ENCODE peak calls at places on chromosome 1, in ten cellular contexts. One of them, this sample, is unnamed.
A peak's percentile ranks its signal among the peaks of the same experiment; 100 is the strongest.

GRCh38 chr1:236394016-236394481 is at the start of gene EDARADD:
- DNase-seq in stimulated activated CD8-positive, alpha-beta memory T cell treated with anti-CD3 and anti-CD28 coated beads, Interleukin-4, amount 100 ng/mL, for 24 hours: no peak
- DNase-seq in HS-5: no peak
- DNase-seq in neuronal stem cell: no peak
- DNase-seq in CD4-positive, alpha-beta T cell: no peak
- DNase-seq in HCT116: no peak
- DNase-seq in GM04504: no peak
- DNase-seq in NCI-H2227 treated with DMSO at 0.1 percent for 48 hours: no peak
- DNase-seq in stimulated activated CD4-positive, alpha-beta T cell treated with anti-CD3 and anti-CD28 coated beads, Interleukin-1b, Interleukin-23, amount 100 ng/mL, for 4 hours: no peak
- DNase-seq in GM13977: peak; percentile 37
- DNase-seq in this sample: no peak

GRCh38 chr1:167687919-167688519 is 33.8 kb upstream of the MPZL1 start:
- DNase-seq in GM13977: peak; percentile 82
- DNase-seq in NCI-H2227 treated with DMSO at 0.1 percent for 48 hours: peak; percentile 81
- DNase-seq in HS-5: peak; percentile 65
- DNase-seq in CD4-positive, alpha-beta T cell: peak; percentile 78
- DNase-seq in stimulated activated CD8-positive, alpha-beta memory T cell treated with anti-CD3 and anti-CD28 coated beads, Interleukin-4, amount 100 ng/mL, for 24 hours: peak; percentile 64
- DNase-seq in stimulated activated CD4-positive, alpha-beta T cell treated with anti-CD3 and anti-CD28 coated beads, Interleukin-1b, Interleukin-23, amount 100 ng/mL, for 4 hours: peak; percentile 53
- DNase-seq in GM04504: peak; percentile 53
- DNase-seq in neuronal stem cell: peak; percentile 89
- DNase-seq in HCT116: peak; percentile 72
- DNase-seq in this sample: peak; percentile 93

GRCh38 chr1:236371083-236371482 is 23.0 kb upstream of the EDARADD start:
- DNase-seq in NCI-H2227 treated with DMSO at 0.1 percent for 48 hours: no peak
- DNase-seq in HCT116: no peak
- DNase-seq in neuronal stem cell: no peak
- DNase-seq in CD4-positive, alpha-beta T cell: no peak
- DNase-seq in HS-5: no peak
- DNase-seq in GM13977: no peak
- DNase-seq in stimulated activated CD8-positive, alpha-beta memory T cell treated with anti-CD3 and anti-CD28 coated beads, Interleukin-4, amount 100 ng/mL, for 24 hours: no peak
- DNase-seq in stimulated activated CD4-positive, alpha-beta T cell treated with anti-CD3 and anti-CD28 coated beads, Interleukin-1b, Interleukin-23, amount 100 ng/mL, for 4 hours: no peak
- DNase-seq in GM04504: no peak
- DNase-seq in this sample: no peak

GRCh38 chr1:16628361-16629111 is 15.2 kb upstream of the NBPF1 start:
- DNase-seq in HCT116: no peak
- DNase-seq in NCI-H2227 treated with DMSO at 0.1 percent for 48 hours: no peak
- DNase-seq in CD4-positive, alpha-beta T cell: no peak
- DNase-seq in neuronal stem cell: no peak
- DNase-seq in stimulated activated CD4-positive, alpha-beta T cell treated with anti-CD3 and anti-CD28 coated beads, Interleukin-1b, Interleukin-23, amount 100 ng/mL, for 4 hours: no peak
- DNase-seq in HS-5: no peak
- DNase-seq in GM13977: peak; percentile 68
- DNase-seq in GM04504: no peak
- DNase-seq in stimulated activated CD8-positive, alpha-beta memory T cell treated with anti-CD3 and anti-CD28 coated beads, Interleukin-4, amount 100 ng/mL, for 24 hours: no peak
- DNase-seq in this sample: no peak

GRCh38 chr1:40808444-40808843 is 24.9 kb downstream of the KCNQ4 start:
- DNase-seq in GM13977: no peak
- DNase-seq in GM04504: no peak
- DNase-seq in stimulated activated CD4-positive, alpha-beta T cell treated with anti-CD3 and anti-CD28 coated beads, Interleukin-1b, Interleukin-23, amount 100 ng/mL, for 4 hours: no peak
- DNase-seq in HS-5: no peak
- DNase-seq in stimulated activated CD8-positive, alpha-beta memory T cell treated with anti-CD3 and anti-CD28 coated beads, Interleukin-4, amount 100 ng/mL, for 24 hours: no peak
- DNase-seq in HCT116: no peak
- DNase-seq in CD4-positive, alpha-beta T cell: no peak
- DNase-seq in NCI-H2227 treated with DMSO at 0.1 percent for 48 hours: no peak
- DNase-seq in neuronal stem cell: no peak
- DNase-seq in this sample: no peak

GRCh38 chr1:79811173-79811572 is 804.6 kb upstream of the ADGRL4 start:
- DNase-seq in stimulated activated CD8-positive, alpha-beta memory T cell treated with anti-CD3 and anti-CD28 coated beads, Interleukin-4, amount 100 ng/mL, for 24 hours: no peak
- DNase-seq in stimulated activated CD4-positive, alpha-beta T cell treated with anti-CD3 and anti-CD28 coated beads, Interleukin-1b, Interleukin-23, amount 100 ng/mL, for 4 hours: no peak
- DNase-seq in HCT116: no peak
- DNase-seq in CD4-positive, alpha-beta T cell: no peak
- DNase-seq in neuronal stem cell: no peak
- DNase-seq in HS-5: peak; percentile 29
- DNase-seq in GM13977: no peak
- DNase-seq in NCI-H2227 treated with DMSO at 0.1 percent for 48 hours: no peak
- DNase-seq in GM04504: peak; percentile 47
- DNase-seq in this sample: no peak

GRCh38 chr1:155005076-155005971 is 2.7 kb downstream of the ZBTB7B start:
- DNase-seq in CD4-positive, alpha-beta T cell: no peak
- DNase-seq in NCI-H2227 treated with DMSO at 0.1 percent for 48 hours: no peak
- DNase-seq in stimulated activated CD4-positive, alpha-beta T cell treated with anti-CD3 and anti-CD28 coated beads, Interleukin-1b, Interleukin-23, amount 100 ng/mL, for 4 hours: no peak
- DNase-seq in HCT116: no peak
- DNase-seq in GM04504: no peak
- DNase-seq in HS-5: no peak
- DNase-seq in neuronal stem cell: no peak
- DNase-seq in stimulated activated CD8-positive, alpha-beta memory T cell treated with anti-CD3 and anti-CD28 coated beads, Interleukin-4, amount 100 ng/mL, for 24 hours: no peak
- DNase-seq in GM13977: no peak
- DNase-seq in this sample: peak; percentile 45

GRCh38 chr1:22978299-22978698 is 5.6 kb upstream of the LACTBL1 start:
- DNase-seq in HCT116: no peak
- DNase-seq in GM13977: no peak
- DNase-seq in NCI-H2227 treated with DMSO at 0.1 percent for 48 hours: no peak
- DNase-seq in stimulated activated CD8-positive, alpha-beta memory T cell treated with anti-CD3 and anti-CD28 coated beads, Interleukin-4, amount 100 ng/mL, for 24 hours: no peak
- DNase-seq in neuronal stem cell: no peak
- DNase-seq in stimulated activated CD4-positive, alpha-beta T cell treated with anti-CD3 and anti-CD28 coated beads, Interleukin-1b, Interleukin-23, amount 100 ng/mL, for 4 hours: no peak
- DNase-seq in GM04504: peak; percentile 6
- DNase-seq in CD4-positive, alpha-beta T cell: no peak
- DNase-seq in HS-5: peak; percentile 67
- DNase-seq in this sample: peak; percentile 5

GRCh38 chr1:44355582-44356305 is 687 bp upstream of the ERI3 start:
- DNase-seq in NCI-H2227 treated with DMSO at 0.1 percent for 48 hours: no peak
- DNase-seq in GM13977: no peak
- DNase-seq in HS-5: no peak
- DNase-seq in stimulated activated CD4-positive, alpha-beta T cell treated with anti-CD3 and anti-CD28 coated beads, Interleukin-1b, Interleukin-23, amount 100 ng/mL, for 4 hours: no peak
- DNase-seq in GM04504: no peak
- DNase-seq in CD4-positive, alpha-beta T cell: no peak
- DNase-seq in neuronal stem cell: no peak
- DNase-seq in stimulated activated CD8-positive, alpha-beta memory T cell treated with anti-CD3 and anti-CD28 coated beads, Interleukin-4, amount 100 ng/mL, for 24 hours: no peak
- DNase-seq in HCT116: no peak
- DNase-seq in this sample: no peak

GRCh38 chr1:207071426-207071825 is 17.2 kb upstream of the C4BPB start:
- DNase-seq in GM13977: no peak
- DNase-seq in stimulated activated CD4-positive, alpha-beta T cell treated with anti-CD3 and anti-CD28 coated beads, Interleukin-1b, Interleukin-23, amount 100 ng/mL, for 4 hours: no peak
- DNase-seq in CD4-positive, alpha-beta T cell: no peak
- DNase-seq in neuronal stem cell: no peak
- DNase-seq in NCI-H2227 treated with DMSO at 0.1 percent for 48 hours: no peak
- DNase-seq in stimulated activated CD8-positive, alpha-beta memory T cell treated with anti-CD3 and anti-CD28 coated beads, Interleukin-4, amount 100 ng/mL, for 24 hours: no peak
- DNase-seq in HCT116: no peak
- DNase-seq in GM04504: no peak
- DNase-seq in HS-5: no peak
- DNase-seq in this sample: no peak

GRCh38 chr1:173295995-173296394 is 88.9 kb upstream of the TNFSF4 start:
- DNase-seq in stimulated activated CD4-positive, alpha-beta T cell treated with anti-CD3 and anti-CD28 coated beads, Interleukin-1b, Interleukin-23, amount 100 ng/mL, for 4 hours: no peak
- DNase-seq in stimulated activated CD8-positive, alpha-beta memory T cell treated with anti-CD3 and anti-CD28 coated beads, Interleukin-4, amount 100 ng/mL, for 24 hours: no peak
- DNase-seq in HCT116: no peak
- DNase-seq in HS-5: no peak
- DNase-seq in neuronal stem cell: no peak
- DNase-seq in CD4-positive, alpha-beta T cell: no peak
- DNase-seq in NCI-H2227 treated with DMSO at 0.1 percent for 48 hours: no peak
- DNase-seq in GM13977: no peak
- DNase-seq in GM04504: no peak
- DNase-seq in this sample: no peak

GRCh38 chr1:39076127-39076798 is 50.1 kb downstream of the NDUFS5 start:
- DNase-seq in CD4-positive, alpha-beta T cell: no peak
- DNase-seq in GM04504: no peak
- DNase-seq in NCI-H2227 treated with DMSO at 0.1 percent for 48 hours: no peak
- DNase-seq in HS-5: no peak
- DNase-seq in stimulated activated CD4-positive, alpha-beta T cell treated with anti-CD3 and anti-CD28 coated beads, Interleukin-1b, Interleukin-23, amount 100 ng/mL, for 4 hours: no peak
- DNase-seq in GM13977: no peak
- DNase-seq in HCT116: no peak
- DNase-seq in neuronal stem cell: no peak
- DNase-seq in stimulated activated CD8-positive, alpha-beta memory T cell treated with anti-CD3 and anti-CD28 coated beads, Interleukin-4, amount 100 ng/mL, for 24 hours: no peak
- DNase-seq in this sample: peak; percentile 94

GRCh38 chr1:212860713-212861581 is 2.9 kb downstream of the FLVCR1 start:
- DNase-seq in stimulated activated CD8-positive, alpha-beta memory T cell treated with anti-CD3 and anti-CD28 coated beads, Interleukin-4, amount 100 ng/mL, for 24 hours: no peak
- DNase-seq in GM04504: no peak
- DNase-seq in NCI-H2227 treated with DMSO at 0.1 percent for 48 hours: no peak
- DNase-seq in neuronal stem cell: no peak
- DNase-seq in CD4-positive, alpha-beta T cell: no peak
- DNase-seq in GM13977: no peak
- DNase-seq in stimulated activated CD4-positive, alpha-beta T cell treated with anti-CD3 and anti-CD28 coated beads, Interleukin-1b, Interleukin-23, amount 100 ng/mL, for 4 hours: no peak
- DNase-seq in HCT116: no peak
- DNase-seq in HS-5: no peak
- DNase-seq in this sample: no peak

GRCh38 chr1:192763756-192764155 is 45.1 kb upstream of the RGS2 start:
- DNase-seq in stimulated activated CD8-positive, alpha-beta memory T cell treated with anti-CD3 and anti-CD28 coated beads, Interleukin-4, amount 100 ng/mL, for 24 hours: no peak
- DNase-seq in NCI-H2227 treated with DMSO at 0.1 percent for 48 hours: no peak
- DNase-seq in HS-5: no peak
- DNase-seq in stimulated activated CD4-positive, alpha-beta T cell treated with anti-CD3 and anti-CD28 coated beads, Interleukin-1b, Interleukin-23, amount 100 ng/mL, for 4 hours: no peak
- DNase-seq in HCT116: no peak
- DNase-seq in GM04504: peak; percentile 62
- DNase-seq in CD4-positive, alpha-beta T cell: no peak
- DNase-seq in GM13977: no peak
- DNase-seq in neuronal stem cell: no peak
- DNase-seq in this sample: no peak

GRCh38 chr1:85894651-85895050 is 186.4 kb upstream of the ZNHIT6 start:
- DNase-seq in GM04504: no peak
- DNase-seq in stimulated activated CD4-positive, alpha-beta T cell treated with anti-CD3 and anti-CD28 coated beads, Interleukin-1b, Interleukin-23, amount 100 ng/mL, for 4 hours: peak; percentile 0
- DNase-seq in stimulated activated CD8-positive, alpha-beta memory T cell treated with anti-CD3 and anti-CD28 coated beads, Interleukin-4, amount 100 ng/mL, for 24 hours: no peak
- DNase-seq in HS-5: no peak
- DNase-seq in CD4-positive, alpha-beta T cell: no peak
- DNase-seq in neuronal stem cell: no peak
- DNase-seq in GM13977: peak; percentile 51
- DNase-seq in HCT116: peak; percentile 18
- DNase-seq in NCI-H2227 treated with DMSO at 0.1 percent for 48 hours: no peak
- DNase-seq in this sample: peak; percentile 54

GRCh38 chr1:149849947-149850360 is 49.4 kb upstream of the BOLA1 start:
- DNase-seq in neuronal stem cell: no peak
- DNase-seq in CD4-positive, alpha-beta T cell: no peak
- DNase-seq in GM13977: no peak
- DNase-seq in stimulated activated CD8-positive, alpha-beta memory T cell treated with anti-CD3 and anti-CD28 coated beads, Interleukin-4, amount 100 ng/mL, for 24 hours: no peak
- DNase-seq in HS-5: no peak
- DNase-seq in NCI-H2227 treated with DMSO at 0.1 percent for 48 hours: no peak
- DNase-seq in GM04504: no peak
- DNase-seq in stimulated activated CD4-positive, alpha-beta T cell treated with anti-CD3 and anti-CD28 coated beads, Interleukin-1b, Interleukin-23, amount 100 ng/mL, for 4 hours: no peak
- DNase-seq in HCT116: no peak
- DNase-seq in this sample: no peak

GRCh38 chr1:159141584-159142518 is 29.6 kb upstream of the CADM3 start:
- DNase-seq in HS-5: peak; percentile 56
- DNase-seq in HCT116: no peak
- DNase-seq in stimulated activated CD8-positive, alpha-beta memory T cell treated with anti-CD3 and anti-CD28 coated beads, Interleukin-4, amount 100 ng/mL, for 24 hours: no peak
- DNase-seq in stimulated activated CD4-positive, alpha-beta T cell treated with anti-CD3 and anti-CD28 coated beads, Interleukin-1b, Interleukin-23, amount 100 ng/mL, for 4 hours: no peak
- DNase-seq in CD4-positive, alpha-beta T cell: no peak
- DNase-seq in neuronal stem cell: peak; percentile 78
- DNase-seq in GM04504: peak; percentile 24
- DNase-seq in GM13977: no peak
- DNase-seq in NCI-H2227 treated with DMSO at 0.1 percent for 48 hours: peak; percentile 82
- DNase-seq in this sample: no peak

GRCh38 chr1:59990470-59990869 is 63.9 kb upstream of the CYP2J2 start:
- DNase-seq in neuronal stem cell: no peak
- DNase-seq in GM13977: no peak
- DNase-seq in CD4-positive, alpha-beta T cell: no peak
- DNase-seq in stimulated activated CD4-positive, alpha-beta T cell treated with anti-CD3 and anti-CD28 coated beads, Interleukin-1b, Interleukin-23, amount 100 ng/mL, for 4 hours: no peak
- DNase-seq in stimulated activated CD8-positive, alpha-beta memory T cell treated with anti-CD3 and anti-CD28 coated beads, Interleukin-4, amount 100 ng/mL, for 24 hours: no peak
- DNase-seq in GM04504: no peak
- DNase-seq in HS-5: no peak
- DNase-seq in NCI-H2227 treated with DMSO at 0.1 percent for 48 hours: no peak
- DNase-seq in HCT116: no peak
- DNase-seq in this sample: no peak

GRCh38 chr1:86477721-86478120 is 9.0 kb downstream of the CLCA1 start:
- DNase-seq in stimulated activated CD4-positive, alpha-beta T cell treated with anti-CD3 and anti-CD28 coated beads, Interleukin-1b, Interleukin-23, amount 100 ng/mL, for 4 hours: no peak
- DNase-seq in GM13977: no peak
- DNase-seq in CD4-positive, alpha-beta T cell: no peak
- DNase-seq in GM04504: no peak
- DNase-seq in HS-5: no peak
- DNase-seq in HCT116: no peak
- DNase-seq in stimulated activated CD8-positive, alpha-beta memory T cell treated with anti-CD3 and anti-CD28 coated beads, Interleukin-4, amount 100 ng/mL, for 24 hours: no peak
- DNase-seq in NCI-H2227 treated with DMSO at 0.1 percent for 48 hours: no peak
- DNase-seq in neuronal stem cell: no peak
- DNase-seq in this sample: no peak

GRCh38 chr1:225146478-225146877 is 217.0 kb downstream of the DNAH14 start:
- DNase-seq in NCI-H2227 treated with DMSO at 0.1 percent for 48 hours: no peak
- DNase-seq in GM04504: no peak
- DNase-seq in neuronal stem cell: no peak
- DNase-seq in HS-5: no peak
- DNase-seq in stimulated activated CD4-positive, alpha-beta T cell treated with anti-CD3 and anti-CD28 coated beads, Interleukin-1b, Interleukin-23, amount 100 ng/mL, for 4 hours: no peak
- DNase-seq in GM13977: no peak
- DNase-seq in CD4-positive, alpha-beta T cell: no peak
- DNase-seq in HCT116: no peak
- DNase-seq in stimulated activated CD8-positive, alpha-beta memory T cell treated with anti-CD3 and anti-CD28 coated beads, Interleukin-4, amount 100 ng/mL, for 24 hours: no peak
- DNase-seq in this sample: no peak

GRCh38 chr1:61051455-61052392 is 30.6 kb upstream of the NFIA start:
- DNase-seq in HCT116: no peak
- DNase-seq in GM04504: no peak
- DNase-seq in CD4-positive, alpha-beta T cell: no peak
- DNase-seq in HS-5: no peak
- DNase-seq in neuronal stem cell: no peak
- DNase-seq in NCI-H2227 treated with DMSO at 0.1 percent for 48 hours: no peak
- DNase-seq in stimulated activated CD8-positive, alpha-beta memory T cell treated with anti-CD3 and anti-CD28 coated beads, Interleukin-4, amount 100 ng/mL, for 24 hours: no peak
- DNase-seq in GM13977: no peak
- DNase-seq in stimulated activated CD4-positive, alpha-beta T cell treated with anti-CD3 and anti-CD28 coated beads, Interleukin-1b, Interleukin-23, amount 100 ng/mL, for 4 hours: no peak
- DNase-seq in this sample: peak; percentile 64

GRCh38 chr1:87017994-87018672 is 103.7 kb downstream of the HS2ST1 start:
- DNase-seq in GM04504: peak; percentile 6
- DNase-seq in CD4-positive, alpha-beta T cell: no peak
- DNase-seq in NCI-H2227 treated with DMSO at 0.1 percent for 48 hours: no peak
- DNase-seq in GM13977: no peak
- DNase-seq in stimulated activated CD4-positive, alpha-beta T cell treated with anti-CD3 and anti-CD28 coated beads, Interleukin-1b, Interleukin-23, amount 100 ng/mL, for 4 hours: no peak
- DNase-seq in stimulated activated CD8-positive, alpha-beta memory T cell treated with anti-CD3 and anti-CD28 coated beads, Interleukin-4, amount 100 ng/mL, for 24 hours: no peak
- DNase-seq in neuronal stem cell: no peak
- DNase-seq in HCT116: no peak
- DNase-seq in HS-5: no peak
- DNase-seq in this sample: no peak

GRCh38 chr1:56286506-56286905 is 292.9 kb downstream of the PLPP3 start:
- DNase-seq in CD4-positive, alpha-beta T cell: no peak
- DNase-seq in stimulated activated CD8-positive, alpha-beta memory T cell treated with anti-CD3 and anti-CD28 coated beads, Interleukin-4, amount 100 ng/mL, for 24 hours: no peak
- DNase-seq in stimulated activated CD4-positive, alpha-beta T cell treated with anti-CD3 and anti-CD28 coated beads, Interleukin-1b, Interleukin-23, amount 100 ng/mL, for 4 hours: no peak
- DNase-seq in HS-5: no peak
- DNase-seq in HCT116: no peak
- DNase-seq in neuronal stem cell: no peak
- DNase-seq in NCI-H2227 treated with DMSO at 0.1 percent for 48 hours: no peak
- DNase-seq in GM13977: no peak
- DNase-seq in GM04504: no peak
- DNase-seq in this sample: no peak

GRCh38 chr1:119715542-119715941 is 3.8 kb downstream of the PHGDH start:
- DNase-seq in stimulated activated CD8-positive, alpha-beta memory T cell treated with anti-CD3 and anti-CD28 coated beads, Interleukin-4, amount 100 ng/mL, for 24 hours: no peak
- DNase-seq in CD4-positive, alpha-beta T cell: no peak
- DNase-seq in neuronal stem cell: no peak
- DNase-seq in HCT116: no peak
- DNase-seq in NCI-H2227 treated with DMSO at 0.1 percent for 48 hours: peak; percentile 13
- DNase-seq in HS-5: no peak
- DNase-seq in stimulated activated CD4-positive, alpha-beta T cell treated with anti-CD3 and anti-CD28 coated beads, Interleukin-1b, Interleukin-23, amount 100 ng/mL, for 4 hours: no peak
- DNase-seq in GM04504: no peak
- DNase-seq in GM13977: no peak
- DNase-seq in this sample: peak; percentile 65

GRCh38 chr1:62724430-62724829 is 36.2 kb upstream of the DOCK7 start:
- DNase-seq in HS-5: no peak
- DNase-seq in stimulated activated CD8-positive, alpha-beta memory T cell treated with anti-CD3 and anti-CD28 coated beads, Interleukin-4, amount 100 ng/mL, for 24 hours: no peak
- DNase-seq in neuronal stem cell: no peak
- DNase-seq in CD4-positive, alpha-beta T cell: no peak
- DNase-seq in HCT116: no peak
- DNase-seq in NCI-H2227 treated with DMSO at 0.1 percent for 48 hours: no peak
- DNase-seq in stimulated activated CD4-positive, alpha-beta T cell treated with anti-CD3 and anti-CD28 coated beads, Interleukin-1b, Interleukin-23, amount 100 ng/mL, for 4 hours: no peak
- DNase-seq in GM04504: no peak
- DNase-seq in GM13977: no peak
- DNase-seq in this sample: no peak

GRCh38 chr1:229980009-229980408 is 87.0 kb upstream of the GALNT2 start:
- DNase-seq in NCI-H2227 treated with DMSO at 0.1 percent for 48 hours: no peak
- DNase-seq in stimulated activated CD8-positive, alpha-beta memory T cell treated with anti-CD3 and anti-CD28 coated beads, Interleukin-4, amount 100 ng/mL, for 24 hours: no peak
- DNase-seq in GM13977: no peak
- DNase-seq in GM04504: no peak
- DNase-seq in CD4-positive, alpha-beta T cell: no peak
- DNase-seq in stimulated activated CD4-positive, alpha-beta T cell treated with anti-CD3 and anti-CD28 coated beads, Interleukin-1b, Interleukin-23, amount 100 ng/mL, for 4 hours: no peak
- DNase-seq in HCT116: no peak
- DNase-seq in HS-5: no peak
- DNase-seq in neuronal stem cell: no peak
- DNase-seq in this sample: no peak

GRCh38 chr1:2358072-2358471 is 33.3 kb downstream of the MORN1 start:
- DNase-seq in HCT116: no peak
- DNase-seq in GM13977: no peak
- DNase-seq in stimulated activated CD4-positive, alpha-beta T cell treated with anti-CD3 and anti-CD28 coated beads, Interleukin-1b, Interleukin-23, amount 100 ng/mL, for 4 hours: no peak
- DNase-seq in neuronal stem cell: no peak
- DNase-seq in NCI-H2227 treated with DMSO at 0.1 percent for 48 hours: no peak
- DNase-seq in CD4-positive, alpha-beta T cell: no peak
- DNase-seq in stimulated activated CD8-positive, alpha-beta memory T cell treated with anti-CD3 and anti-CD28 coated beads, Interleukin-4, amount 100 ng/mL, for 24 hours: no peak
- DNase-seq in GM04504: no peak
- DNase-seq in HS-5: no peak
- DNase-seq in this sample: no peak

GRCh38 chr1:59685666-59686065 is 129.1 kb upstream of the HOOK1 start:
- DNase-seq in GM04504: no peak
- DNase-seq in HS-5: no peak
- DNase-seq in GM13977: no peak
- DNase-seq in HCT116: no peak
- DNase-seq in neuronal stem cell: no peak
- DNase-seq in stimulated activated CD8-positive, alpha-beta memory T cell treated with anti-CD3 and anti-CD28 coated beads, Interleukin-4, amount 100 ng/mL, for 24 hours: no peak
- DNase-seq in stimulated activated CD4-positive, alpha-beta T cell treated with anti-CD3 and anti-CD28 coated beads, Interleukin-1b, Interleukin-23, amount 100 ng/mL, for 4 hours: no peak
- DNase-seq in CD4-positive, alpha-beta T cell: no peak
- DNase-seq in NCI-H2227 treated with DMSO at 0.1 percent for 48 hours: no peak
- DNase-seq in this sample: no peak